ENCODE peak calls at places on chromosomes 3 and 15, in eight cellular contexts. V is nephron progenitor cell, S is fibroblast of the aortic adventitia, Z is bronchial epithelial cell, N is M059J, U is HEK293T, L is WERI-Rb-1, B is caudate nucleus. R is an unnamed sample.

GRCh38 chr3:190319660-190320059 is 2.6 kb downstream of the CLDN1 start:
- DNase-seq in V (no peak), S (no peak), Z (peak; percentile 99), N (no peak), U (no peak), L (no peak), B (peak; percentile 38), R (peak; percentile 67)

GRCh38 chr3:65039754-65040210 is 352.0 kb upstream of the ADAMTS9 start:
- DNase-seq in V (no peak), S (no peak), Z (no peak), N (peak; percentile 68), U (no peak), L (no peak), B (no peak), R (no peak)

GRCh38 chr3:151537751-151538150 is 76.9 kb upstream of the IGSF10 start:
- DNase-seq in V (no peak), S (peak; percentile 52), Z (peak; percentile 27), N (peak; percentile 56), U (no peak), L (no peak), B (no peak), R (peak; percentile 13)

GRCh38 chr3:134896696-134897095 is 101.6 kb downstream of the EPHB1 start:
- DNase-seq in V (no peak), S (no peak), Z (no peak), N (no peak), U (no peak), L (no peak), B (no peak), R (no peak)

GRCh38 chr15:69194854-69195253 is 34.4 kb downstream of the GLCE start:
- DNase-seq in V (no peak), S (peak; percentile 5), Z (no peak), N (no peak), U (no peak), L (no peak), B (peak; percentile 14), R (no peak)

GRCh38 chr3:9214599-9214998 is 34.8 kb downstream of the SRGAP3 start:
- DNase-seq in V (no peak), S (peak; percentile 78), Z (peak; percentile 87), N (peak; percentile 78), U (no peak), L (no peak), B (no peak), R (peak; percentile 39)

GRCh38 chr15:85760049-85760448 is 34.7 kb downstream of the KLHL25 start:
- DNase-seq in V (no peak), S (no peak), Z (no peak), N (no peak), U (no peak), L (no peak), B (no peak), R (no peak)

GRCh38 chr15:35740761-35741160 is 194.8 kb upstream of the DPH6 start:
- DNase-seq in V (no peak), S (peak; percentile 65), Z (no peak), N (no peak), U (no peak), L (no peak), B (no peak), R (peak; percentile 89)

GRCh38 chr15:81221449-81221848 is 24.8 kb downstream of the IL16 start:
- DNase-seq in V (no peak), S (peak; percentile 44), Z (no peak), N (no peak), U (no peak), L (no peak), B (no peak), R (no peak)

GRCh38 chr3:130839815-130840214 is 54.1 kb upstream of the ATP2C1 start:
- DNase-seq in V (no peak), S (no peak), Z (no peak), N (no peak), U (no peak), L (no peak), B (no peak), R (no peak)

GRCh38 chr3:38084019-38084968 is 45.3 kb downstream of the DLEC1 start:
- DNase-seq in V (peak; percentile 27), S (peak; percentile 31), Z (no peak), N (peak; percentile 49), U (peak; percentile 41), L (no peak), B (no peak), R (peak; percentile 19)

GRCh38 chr3:63824309-63824708 is 5.2 kb downstream of the C3orf49 start:
- DNase-seq in V (no peak), S (peak; percentile 43), Z (peak; percentile 99), N (peak; percentile 42), U (no peak), L (no peak), B (no peak), R (peak; percentile 87)

GRCh38 chr3:178072391-178072790 is 463.8 kb upstream of the KCNMB2 start:
- DNase-seq in V (no peak), S (peak; percentile 53), Z (no peak), N (no peak), U (no peak), L (no peak), B (peak; percentile 17), R (peak; percentile 56)

GRCh38 chr3:24624938-24625681 is 130.5 kb upstream of the THRB start:
- DNase-seq in V (no peak), S (no peak), Z (no peak), N (no peak), U (no peak), L (no peak), B (no peak), R (no peak)

GRCh38 chr15:97099040-97099439 is 768.5 kb downstream of the NR2F2 start:
- DNase-seq in V (no peak), S (no peak), Z (no peak), N (no peak), U (no peak), L (no peak), B (no peak), R (no peak)

GRCh38 chr15:99408236-99409096 is 157.2 kb downstream of the LRRC28 start:
- DNase-seq in V (no peak), S (peak; percentile 98), Z (no peak), N (peak; percentile 83), U (no peak), L (no peak), B (peak; percentile 13), R (peak; percentile 86)

GRCh38 chr15:58369261-58369699 is 62.5 kb upstream of the LIPC start:
- DNase-seq in V (no peak), S (peak; percentile 49), Z (no peak), N (peak; percentile 13), U (no peak), L (no peak), B (no peak), R (peak; percentile 95)

R was measured in IMR-90.